ENCODE peak calls at places on chromosome X, in seven cellular contexts. N is adrenal gland, M is fibroblast of lung, I is brain microvascular endothelial cell, S is PC-9, D is spleen, C is lower leg skin. P is an unnamed sample.

GRCh38 chrX:133415276-133416105 is at the start of gene GPC4:
- DNase-seq in N (peak), M (peak), I (peak), S (peak), D (peak), C (peak), P (peak)

GRCh38 chrX:80181079-80181478 is 166.5 kb downstream of the TBX22 start:
- DNase-seq in N (no peak), M (no peak), I (no peak), S (no peak), D (no peak), C (no peak), P (no peak)

GRCh38 chrX:38968344-38968743 is 167.1 kb downstream of the MID1IP1 start:
- DNase-seq in N (no peak), M (no peak), I (no peak), S (no peak), D (no peak), C (no peak), P (no peak)

GRCh38 chrX:40759374-40759773 is 24.0 kb upstream of the MED14 start:
- DNase-seq in N (no peak), M (no peak), I (no peak), S (no peak), D (no peak), C (no peak), P (no peak)

GRCh38 chrX:109485470-109486340 is 3.8 kb upstream of the GUCY2F start:
- DNase-seq in N (peak), M (peak), I (peak), S (peak), D (peak), C (peak), P (no peak)

GRCh38 chrX:148380614-148381561 is 119.5 kb upstream of the AFF2 start:
- DNase-seq in N (no peak), M (peak), I (no peak), S (no peak), D (no peak), C (no peak), P (peak)

GRCh38 chrX:2823795-2824386 is 4.8 kb upstream of the GYG2 start:
- DNase-seq in N (no peak), M (no peak), I (no peak), S (no peak), D (no peak), C (no peak), P (no peak)

GRCh38 chrX:50971390-50971789 is 60.9 kb downstream of the BMP15 start:
- DNase-seq in N (no peak), M (peak), I (no peak), S (no peak), D (no peak), C (no peak), P (no peak)

GRCh38 chrX:10017866-10018265 is 50.7 kb downstream of the CLDN34 start:
- DNase-seq in N (no peak), M (peak), I (peak), S (peak), D (no peak), C (peak), P (peak)

GRCh38 chrX:42028113-42028512 is 104.8 kb upstream of the CASK start:
- DNase-seq in N (no peak), M (no peak), I (no peak), S (no peak), D (no peak), C (no peak), P (no peak)

GRCh38 chrX:40521868-40522450 is 58.8 kb upstream of the ATP6AP2 start:
- DNase-seq in N (peak), M (no peak), I (no peak), S (no peak), D (no peak), C (no peak), P (no peak)

GRCh38 chrX:110123331-110123782 is 120.4 kb downstream of the TMEM164 start:
- DNase-seq in N (no peak), M (no peak), I (peak), S (no peak), D (no peak), C (no peak), P (peak)

GRCh38 chrX:6965729-6966128 is 181.8 kb upstream of the STS start:
- DNase-seq in N (no peak), M (no peak), I (no peak), S (no peak), D (no peak), C (no peak), P (no peak)

GRCh38 chrX:154123241-154124219 is 20.5 kb upstream of the OPN1LW start:
- DNase-seq in N (no peak), M (no peak), I (peak), S (peak), D (peak), C (peak), P (no peak)

GRCh38 chrX:123085311-123085940 is 98.7 kb upstream of the GRIA3 start:
- DNase-seq in N (no peak), M (peak), I (peak), S (no peak), D (no peak), C (no peak), P (no peak)

GRCh38 chrX:137574784-137575298 is 8.9 kb downstream of the ZIC3 start:
- DNase-seq in N (no peak), M (no peak), I (no peak), S (no peak), D (no peak), C (no peak), P (no peak)

GRCh38 chrX:28205905-28206304 is 224.7 kb upstream of the DCAF8L1 start:
- DNase-seq in N (no peak), M (no peak), I (no peak), S (peak), D (no peak), C (no peak), P (no peak)

GRCh38 chrX:129996120-129996519 is 13.7 kb downstream of the BCORL1 start:
- DNase-seq in N (peak), M (peak), I (peak), S (no peak), D (no peak), C (no peak), P (no peak)

GRCh38 chrX:48022100-48022499 is 15.3 kb downstream of the SPACA5 start:
- DNase-seq in N (no peak), M (no peak), I (no peak), S (no peak), D (no peak), C (no peak), P (no peak)

GRCh38 chrX:994780-995179 is 217.7 kb downstream of the CRLF2 start:
- DNase-seq in N (no peak), M (no peak), I (no peak), S (no peak), D (no peak), C (no peak), P (no peak)

GRCh38 chrX:43474321-43474720 is 181.8 kb upstream of the MAOA start:
- DNase-seq in N (no peak), M (no peak), I (no peak), S (peak), D (no peak), C (no peak), P (no peak)

GRCh38 chrX:4550018-4550417 is 836.6 kb upstream of the PRKX start:
- DNase-seq in N (no peak), M (no peak), I (no peak), S (no peak), D (no peak), C (no peak), P (no peak)

GRCh38 chrX:151713859-151714258 is 2.0 kb upstream of the FATE1 start:
- DNase-seq in N (no peak), M (peak), I (peak), S (peak), D (no peak), C (no peak), P (no peak)

GRCh38 chrX:79235899-79236298 is 91.4 kb downstream of the GPR174 start:
- DNase-seq in N (no peak), M (no peak), I (no peak), S (no peak), D (no peak), C (no peak), P (no peak)

GRCh38 chrX:153381684-153382532 is 19.2 kb downstream of the PNMA6E start:
- DNase-seq in N (peak), M (peak), I (peak), S (peak), D (no peak), C (no peak), P (peak)

GRCh38 chrX:12137982-12138365 is 299 bp upstream of the FRMPD4 start:
- DNase-seq in N (no peak), M (peak), I (no peak), S (no peak), D (no peak), C (no peak), P (no peak)

GRCh38 chrX:103734125-103734760 is 23.5 kb downstream of the TMEM31 start:
- DNase-seq in N (no peak), M (peak), I (no peak), S (no peak), D (no peak), C (no peak), P (peak)

GRCh38 chrX:116272328-116272727 is 101.8 kb downstream of the AGTR2 start:
- DNase-seq in N (no peak), M (peak), I (peak), S (peak), D (no peak), C (no peak), P (peak)

GRCh38 chrX:150546711-150547153 is 21.7 kb upstream of the MTM1 start:
- DNase-seq in N (peak), M (no peak), I (no peak), S (no peak), D (no peak), C (no peak), P (no peak)

GRCh38 chrX:131739823-131740222 is 195.9 kb downstream of the OR13H1 start:
- DNase-seq in N (no peak), M (no peak), I (no peak), S (no peak), D (no peak), C (peak), P (no peak)

GRCh38 chrX:76987381-76987780 is 459.8 kb upstream of the FGF16 start:
- DNase-seq in N (no peak), M (no peak), I (no peak), S (no peak), D (no peak), C (no peak), P (no peak)

GRCh38 chrX:34915463-34916225 is 27.0 kb upstream of the FAM47B start:
- DNase-seq in N (no peak), M (no peak), I (no peak), S (no peak), D (no peak), C (no peak), P (no peak)

GRCh38 chrX:104098151-104098808 is 14.0 kb upstream of the ZCCHC18 start:
- DNase-seq in N (peak), M (peak), I (peak), S (peak), D (no peak), C (no peak), P (peak)

GRCh38 chrX:2321411-2321810 is 179.4 kb downstream of the DHRSX start:
- DNase-seq in N (no peak), M (no peak), I (no peak), S (no peak), D (no peak), C (no peak), P (no peak)

GRCh38 chrX:7925867-7926472 is 1.2 kb downstream of the PNPLA4 start:
- DNase-seq in N (peak), M (peak), I (peak), S (peak), D (peak), C (no peak), P (peak)

GRCh38 chrX:100864967-100865366 is 9.2 kb downstream of the NOX1 start:
- DNase-seq in N (no peak), M (peak), I (peak), S (no peak), D (no peak), C (no peak), P (peak)

GRCh38 chrX:57652705-57653104 is 27.4 kb downstream of the NLRP2B start:
- DNase-seq in N (no peak), M (no peak), I (no peak), S (no peak), D (no peak), C (no peak), P (no peak)
- H3K4me3 ChIP-seq in N (no peak), M (no peak), I (no peak), S (no peak), D (no peak), C (no peak), P (no peak)

DNA sequence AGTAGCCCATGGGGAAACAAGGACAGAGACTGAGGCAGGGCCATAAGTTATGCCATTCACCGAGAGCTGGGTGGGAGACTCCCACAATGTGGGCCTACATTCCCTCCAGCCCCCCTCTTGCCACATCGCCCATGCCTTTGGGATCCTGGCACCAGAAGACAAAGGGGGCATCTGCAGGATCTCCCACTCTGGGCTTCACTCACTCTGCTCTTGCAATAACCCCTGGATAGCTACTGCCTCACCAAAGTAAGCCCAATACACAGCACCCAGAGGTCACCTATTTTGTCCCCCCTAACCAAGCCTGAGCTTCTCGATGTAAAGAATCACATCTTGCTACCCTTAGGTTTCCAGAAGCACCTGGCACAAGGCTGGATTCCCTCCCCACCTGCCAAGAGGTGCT is 741 bp upstream of the RTL5 start:
- DNase-seq in N (no peak), M (no peak), I (no peak), S (no peak), D (no peak), C (peak), P (no peak)
- H3K4me3 ChIP-seq in N (no peak), M (peak), I (peak), S (no peak), D (no peak), C (no peak), P (peak)

GRCh38 chrX:65034641-65035450 is 58.6 kb upstream of the ZC4H2 start:
- DNase-seq in N (peak), M (peak), I (peak), S (no peak), D (peak), C (peak), P (peak)
- H3K4me3 ChIP-seq in N (no peak), M (peak), I (peak), S (no peak), D (peak), C (peak), P (peak)

GRCh38 chrX:37686979-37687378 is 1.4 kb downstream of the XK start:
- DNase-seq in N (no peak), M (no peak), I (no peak), S (no peak), D (no peak), C (no peak), P (no peak)

GRCh38 chrX:37684918-37685317 is 673 bp upstream of the XK start:
- DNase-seq in N (no peak), M (no peak), I (no peak), S (no peak), D (no peak), C (no peak), P (no peak)

GRCh38 chrX:37685452-37686347 is at the start of gene XK:
- DNase-seq in N (peak), M (peak), I (peak), S (peak), D (peak), C (peak), P (no peak)

GRCh38 chrX:37684426-37684825 is 1.2 kb upstream of the XK start:
- DNase-seq in N (peak), M (no peak), I (no peak), S (no peak), D (no peak), C (no peak), P (no peak)

GRCh38 chrX:37686348-37686736 is 751 bp downstream of the XK start:
- DNase-seq in N (no peak), M (no peak), I (no peak), S (no peak), D (no peak), C (no peak), P (no peak)
- H3K4me3 ChIP-seq in N (no peak), M (peak), I (no peak), S (peak), D (no peak), C (no peak), P (peak)

GRCh38 chrX:56782362-56782761 is 53.3 kb downstream of the NBDY start:
- DNase-seq in N (no peak), M (no peak), I (no peak), S (no peak), D (no peak), C (no peak), P (no peak)

GRCh38 chrX:56782791-56783449 is 53.9 kb downstream of the NBDY start:
- DNase-seq in N (peak), M (no peak), I (no peak), S (no peak), D (peak), C (no peak), P (no peak)

GRCh38 chrX:56784666-56785065 is 55.6 kb downstream of the NBDY start:
- DNase-seq in N (no peak), M (no peak), I (no peak), S (no peak), D (no peak), C (peak), P (no peak)

GRCh38 chrX:56783996-56784620 is 55.1 kb downstream of the NBDY start:
- DNase-seq in N (no peak), M (no peak), I (no peak), S (no peak), D (peak), C (peak), P (no peak)

DNA sequence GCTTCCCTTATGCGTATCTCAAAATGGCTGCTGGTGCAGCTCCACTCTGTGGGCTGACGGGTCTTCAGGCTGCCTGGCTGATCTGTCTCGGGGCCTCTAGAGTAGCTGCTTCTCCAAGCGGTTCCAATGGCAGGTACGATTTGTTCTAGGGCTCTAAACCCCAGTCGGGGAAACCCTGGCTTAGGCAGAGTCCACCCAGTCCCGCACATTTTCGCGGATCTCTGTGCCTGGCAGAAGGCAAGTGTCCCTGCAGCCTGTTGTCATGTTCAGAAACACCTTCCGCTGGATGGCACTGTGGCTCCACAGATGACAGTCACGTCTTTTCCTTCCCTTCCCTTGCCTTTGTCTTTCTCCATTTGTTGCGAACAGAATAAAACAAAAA is 54.4 kb downstream of the NBDY start:
- DNase-seq in N (peak), M (no peak), I (no peak), S (no peak), D (peak), C (peak), P (no peak)
- H3K4me3 ChIP-seq in N (no peak), M (no peak), I (no peak), S (no peak), D (peak), C (no peak), P (no peak)

P was measured in skeletal muscle cell.